ENCODE peak calls at places on chromosome 6, in eight cellular contexts. R is heart right ventricle, F is kidney epithelial cell, K is cardiac muscle cell, L is stomach, Q is DND-41, H is heart left ventricle, B is mucosa of descending colon. X is an unnamed sample.

GRCh38 chr6:34485321-34486060 is 19.6 kb downstream of the PACSIN1 start:
- DNase-seq in B (no peak), H (no peak), L (no peak), Q (no peak), K (no peak), F (no peak), R (no peak), X (no peak)

GRCh38 chr6:150299873-150300485 is 68.8 kb upstream of the IYD start:
- DNase-seq in L (no peak), F (no peak), Q (no peak), B (no peak), R (no peak), K (peak), H (no peak), X (no peak)

GRCh38 chr6:75747371-75747984 is 1.6 kb upstream of the MYO6 start:
- DNase-seq in Q (no peak), K (no peak), L (peak), F (no peak), R (no peak), H (no peak), B (no peak), X (no peak)

GRCh38 chr6:168138436-168138835 is 59.4 kb upstream of the FRMD1 start:
- DNase-seq in K (no peak), B (no peak), F (no peak), R (no peak), L (no peak), H (no peak), Q (no peak), X (no peak)

GRCh38 chr6:4693158-4693557 is 83.0 kb upstream of the CDYL start:
- DNase-seq in F (no peak), K (no peak), H (no peak), R (no peak), B (no peak), L (no peak), Q (no peak), X (no peak)

GRCh38 chr6:165597821-165598220 is 65.2 kb downstream of the PDE10A start:
- DNase-seq in F (no peak), R (no peak), Q (no peak), L (no peak), K (no peak), B (no peak), H (no peak), X (no peak)

GRCh38 chr6:126268087-126268486 is 71.8 kb upstream of the CENPW start:
- DNase-seq in K (peak), L (no peak), H (no peak), R (no peak), Q (no peak), B (no peak), F (no peak), X (peak)

GRCh38 chr6:4872841-4873240 is 96.6 kb downstream of the CDYL start:
- DNase-seq in F (no peak), K (no peak), B (no peak), L (no peak), Q (no peak), R (no peak), H (no peak), X (no peak)

GRCh38 chr6:56483929-56484328 is 158.8 kb downstream of the DST start:
- DNase-seq in H (no peak), B (no peak), Q (no peak), K (no peak), R (no peak), F (no peak), L (no peak), X (no peak)

GRCh38 chr6:48747040-48747439 is 636.0 kb upstream of the PTCHD4 start:
- DNase-seq in K (no peak), B (no peak), R (no peak), H (no peak), Q (no peak), L (no peak), F (no peak), X (no peak)

GRCh38 chr6:125206389-125206788 is 52.8 kb downstream of the TPD52L1 start:
- DNase-seq in H (no peak), K (no peak), B (no peak), F (no peak), Q (no peak), R (no peak), L (no peak), X (no peak)

GRCh38 chr6:140537834-140538680 is 1163.6 kb upstream of the CITED2 start:
- DNase-seq in R (no peak), H (no peak), K (peak), B (no peak), F (peak), L (no peak), Q (no peak), X (peak)

GRCh38 chr6:4388675-4389074 is 253.3 kb upstream of the ECI2 start:
- DNase-seq in B (no peak), K (peak), H (no peak), R (no peak), F (no peak), Q (no peak), L (no peak), X (no peak)

GRCh38 chr6:36827261-36828079 is 11.8 kb downstream of the CPNE5 start:
- DNase-seq in L (no peak), H (peak), Q (peak), K (no peak), B (no peak), R (no peak), F (peak), X (no peak)

GRCh38 chr6:155273438-155273837 is 9.6 kb downstream of the CLDN20 start:
- DNase-seq in B (no peak), K (no peak), R (no peak), H (no peak), Q (no peak), L (no peak), F (peak), X (no peak)

GRCh38 chr6:119110601-119111548 is 32.4 kb upstream of the FAM184A start:
- DNase-seq in B (no peak), Q (peak), K (peak), R (no peak), H (no peak), F (no peak), L (no peak), X (peak)

GRCh38 chr6:19472850-19473249 is 364.3 kb upstream of the ID4 start:
- DNase-seq in F (no peak), R (no peak), B (no peak), Q (no peak), L (no peak), H (no peak), K (no peak), X (no peak)

GRCh38 chr6:47174502-47175023 is 132.4 kb upstream of the ADGRF1 start:
- DNase-seq in L (no peak), F (no peak), Q (no peak), K (no peak), R (no peak), H (no peak), B (no peak), X (no peak)

GRCh38 chr6:21636876-21637275 is 43.3 kb downstream of the SOX4 start:
- DNase-seq in Q (no peak), L (no peak), R (no peak), H (no peak), F (no peak), B (no peak), K (no peak), X (no peak)

GRCh38 chr6:99393698-99394531 is at the start of gene COQ3:
- DNase-seq in Q (peak), B (peak), H (peak), R (peak), L (peak), K (peak), F (peak), X (peak)

GRCh38 chr6:92044312-92044711 is 1375.0 kb downstream of the EPHA7 start:
- DNase-seq in K (no peak), F (no peak), Q (no peak), B (no peak), H (no peak), R (no peak), L (no peak), X (no peak)

GRCh38 chr6:108797951-108798671 is 50.1 kb upstream of the ARMC2 start:
- DNase-seq in B (no peak), R (no peak), Q (no peak), K (no peak), H (no peak), L (peak), F (peak), X (no peak)

GRCh38 chr6:2881358-2881885 is 21.7 kb downstream of the SERPINB9 start:
- DNase-seq in K (no peak), L (no peak), R (no peak), H (no peak), B (no peak), F (no peak), Q (no peak), X (peak)

GRCh38 chr6:22636450-22636849 is 67.1 kb downstream of the HDGFL1 start:
- DNase-seq in Q (no peak), F (no peak), B (no peak), L (no peak), R (no peak), K (no peak), H (no peak), X (no peak)

GRCh38 chr6:104182811-104183210 is 676.9 kb downstream of the HACE1 start:
- DNase-seq in F (no peak), Q (no peak), B (no peak), H (no peak), L (no peak), R (no peak), K (no peak), X (no peak)

GRCh38 chr6:118985123-118985830 is 50.3 kb upstream of the MCM9 start:
- DNase-seq in R (no peak), H (no peak), Q (no peak), B (no peak), K (no peak), L (no peak), F (no peak), X (peak)

GRCh38 chr6:73203098-73203497 is 22.2 kb downstream of the KHDC1L start:
- DNase-seq in L (no peak), H (no peak), F (no peak), R (no peak), B (no peak), K (no peak), Q (no peak), X (no peak)

GRCh38 chr6:73388433-73388799 is 6.2 kb upstream of the DDX43 start:
- DNase-seq in B (no peak), L (no peak), Q (no peak), H (no peak), K (no peak), F (no peak), R (no peak), X (no peak)

GRCh38 chr6:33490621-33491020 is 36.2 kb downstream of the ZBTB9 start:
- DNase-seq in L (no peak), R (peak), Q (no peak), B (no peak), H (no peak), F (no peak), K (peak), X (no peak)

GRCh38 chr6:130366011-130366963 is at the start of gene TMEM200A:
- DNase-seq in F (no peak), Q (no peak), R (peak), H (peak), B (peak), K (peak), L (peak), X (no peak)

GRCh38 chr6:10880366-10880765 is 1.5 kb downstream of the GCM2 start:
- DNase-seq in B (no peak), R (no peak), L (no peak), K (no peak), H (no peak), F (no peak), Q (no peak), X (no peak)
- H3K4me3 ChIP-seq in B (no peak), R (no peak), L (no peak), K (no peak), H (no peak), F (no peak), Q (no peak), X (no peak)

GRCh38 chr6:134187751-134188150 is 130.2 kb downstream of the SGK1 start:
- DNase-seq in F (no peak), B (no peak), R (no peak), K (no peak), L (no peak), H (no peak), Q (no peak), X (no peak)
- TF ChIP-seq CTCF in F (no peak), B (no peak), R (no peak), K (no peak), L (no peak), H (no peak), Q (no peak), X (no peak)

GRCh38 chr6:157811137-157811475 is 11.9 kb upstream of the SNX9 start:
- DNase-seq in B (no peak), L (no peak), R (no peak), H (no peak), F (no peak), Q (no peak), K (no peak), X (no peak)
- H3K4me3 ChIP-seq in B (no peak), L (no peak), R (no peak), H (no peak), F (no peak), Q (no peak), K (no peak), X (no peak)

GRCh38 chr6:13423292-13423691 is 64.1 kb downstream of the GFOD1 start:
- DNase-seq in R (no peak), K (no peak), Q (no peak), B (no peak), F (no peak), L (no peak), H (no peak), X (no peak)

GRCh38 chr6:13420269-13420668 is 67.1 kb downstream of the GFOD1 start:
- DNase-seq in L (no peak), K (peak), B (no peak), F (no peak), H (no peak), Q (no peak), R (no peak), X (no peak)

GRCh38 chr6:13422601-13423247 is 64.7 kb downstream of the GFOD1 start:
- DNase-seq in B (no peak), L (no peak), Q (no peak), K (peak), F (no peak), R (no peak), H (no peak), X (no peak)

GRCh38 chr6:13419826-13420225 is 67.6 kb downstream of the GFOD1 start:
- DNase-seq in H (no peak), R (no peak), Q (no peak), K (no peak), F (no peak), B (no peak), L (no peak), X (no peak)

GRCh38 chr6:13421425-13422057 is 65.9 kb downstream of the GFOD1 start:
- DNase-seq in L (no peak), H (no peak), R (no peak), F (no peak), Q (no peak), K (no peak), B (no peak), X (no peak)
- TF ChIP-seq CTCF in L (no peak), H (no peak), R (no peak), F (no peak), Q (no peak), K (no peak), B (no peak), X (no peak)

GRCh38 chr6:11771473-11772048 is 7.0 kb downstream of the ADTRP start:
- DNase-seq in B (no peak), R (no peak), H (no peak), K (no peak), Q (no peak), F (no peak), L (no peak), X (no peak)

GRCh38 chr6:11770546-11771466 is 7.8 kb downstream of the ADTRP start:
- DNase-seq in H (peak), Q (no peak), R (peak), B (peak), L (peak), K (no peak), F (peak), X (peak)

GRCh38 chr6:11767458-11767857 is 11.1 kb downstream of the ADTRP start:
- DNase-seq in R (no peak), B (no peak), K (no peak), H (no peak), F (no peak), L (no peak), Q (no peak), X (no peak)

GRCh38 chr6:11769816-11770545 is 8.6 kb downstream of the ADTRP start:
- DNase-seq in L (no peak), K (no peak), F (no peak), Q (no peak), R (no peak), H (no peak), B (no peak), X (no peak)

DNA sequence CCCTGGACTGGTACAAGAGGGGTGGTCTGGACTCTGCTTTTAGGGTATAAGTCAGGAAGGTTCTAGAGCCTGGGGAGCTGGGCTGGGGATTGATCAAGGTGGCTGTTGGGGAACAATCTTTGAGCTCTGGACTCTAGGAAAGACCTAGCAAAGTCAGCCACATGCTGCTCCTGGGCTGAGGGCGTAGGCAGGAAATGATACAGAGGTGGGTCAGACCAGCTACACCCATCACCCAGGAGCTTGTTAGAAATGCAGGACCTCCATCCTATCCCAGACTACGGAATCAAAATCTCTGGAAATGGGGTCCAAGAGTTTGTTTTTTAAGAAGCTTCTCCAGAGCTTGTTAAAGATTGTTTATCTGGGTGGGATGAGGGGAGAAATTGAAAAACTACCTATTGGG is 9.4 kb downstream of the ADTRP start:
- DNase-seq in H (no peak), F (no peak), L (no peak), K (no peak), R (no peak), B (no peak), Q (no peak), X (no peak)
- H3K4me3 ChIP-seq in H (no peak), F (no peak), L (no peak), K (no peak), R (no peak), B (no peak), Q (no peak), X (no peak)

GRCh38 chr6:127550403-127550802 is 26.6 kb upstream of the C6orf58 start:
- DNase-seq in F (peak), L (no peak), H (no peak), B (no peak), R (no peak), Q (no peak), K (no peak), X (no peak)

GRCh38 chr6:127554435-127555006 is 22.5 kb upstream of the C6orf58 start:
- DNase-seq in F (peak), H (no peak), L (peak), K (peak), R (no peak), Q (peak), B (no peak), X (peak)
- TF ChIP-seq CTCF in F (peak), H (no peak), L (no peak), K (peak), R (peak), Q (peak), B (no peak), X (peak)

GRCh38 chr6:120147218-120147871 is 797.8 kb upstream of the MAN1A1 start:
- DNase-seq in K (no peak), L (no peak), Q (no peak), B (no peak), F (no peak), H (peak), R (no peak), X (peak)
- H3K4me3 ChIP-seq in K (no peak), L (no peak), Q (no peak), B (no peak), F (no peak), H (no peak), R (no peak), X (no peak)

GRCh38 chr6:138588805-138589434 is 89.6 kb upstream of the NHSL1 start:
- DNase-seq in H (no peak), K (peak), B (no peak), L (peak), F (peak), R (no peak), Q (peak), X (peak)
- TF ChIP-seq CTCF in H (peak), K (peak), B (peak), L (no peak), F (peak), R (peak), Q (peak), X (peak)

GRCh38 chr6:12749531-12750379 is 33.2 kb downstream of the PHACTR1 start:
- DNase-seq in R (peak), F (no peak), B (peak), H (no peak), L (no peak), K (peak), Q (no peak), X (no peak)
- H3K4me3 ChIP-seq in R (peak), F (peak), B (no peak), H (peak), L (peak), K (peak), Q (no peak), X (no peak)

X was measured in GM12865.